ENCODE peak calls at places on chromosomes 2 and 18, in nine cellular contexts. M is GM13977; R is stimulated activated CD4-positive, alpha-beta T cell treated with anti-CD3 and anti-CD28 coated beads, Interleukin-4, amount 100 ng/mL, for 24 hours; D is CD4-positive, alpha-beta T cell; E is occipital lobe; T is activated CD4-positive, alpha-beta T cell treated with anti-CD3 and anti-CD28 coated beads for 24 hours; Z is ascending aorta; N is AG04450; U is effector memory CD4-positive, alpha-beta T cell. G is an unnamed sample.
A peak's percentile ranks its signal among the peaks of the same experiment; 100 is the strongest.

GRCh38 chr2:10434885-10435419 is 13.2 kb downstream of the ODC1 start:
- DNase-seq in R (peak; percentile 74), M (peak; percentile 92), N (peak; percentile 34), T (peak; percentile 59), E (peak; percentile 28), U (peak; percentile 59), Z (no peak), D (peak; percentile 59), G (no peak)

GRCh38 chr18:58195278-58195721 is 151.3 kb downstream of the NEDD4L start:
- DNase-seq in M (no peak), Z (no peak), D (peak; percentile 5), T (no peak), E (peak; percentile 61), R (no peak), N (no peak), U (no peak), G (no peak)

GRCh38 chr2:187050409-187050998 is 201.5 kb upstream of the ZSWIM2 start:
- DNase-seq in D (no peak), N (no peak), Z (no peak), M (no peak), E (no peak), T (no peak), U (no peak), R (no peak), G (no peak)

GRCh38 chr18:46555724-46556123 is 101.3 kb downstream of the LOXHD1 start:
- DNase-seq in D (no peak), Z (no peak), M (peak; percentile 64), U (no peak), T (no peak), N (no peak), R (no peak), E (peak; percentile 11), G (no peak)

GRCh38 chr18:50805732-50806131 is 14.1 kb downstream of the MRO start:
- DNase-seq in D (no peak), Z (no peak), E (no peak), R (peak; percentile 7), N (no peak), U (no peak), M (no peak), T (no peak), G (no peak)

GRCh38 chr2:121803503-121803902 is 48.1 kb downstream of the TSN start:
- DNase-seq in R (no peak), M (no peak), N (no peak), D (no peak), T (no peak), U (no peak), Z (no peak), E (no peak), G (no peak)

GRCh38 chr2:55232863-55233657 is 572 bp downstream of the RPS27A start:
- DNase-seq in R (peak; percentile 54), N (no peak), M (peak; percentile 23), D (peak; percentile 36), Z (no peak), T (peak; percentile 22), U (peak; percentile 53), E (no peak), G (no peak)

GRCh38 chr2:133167990-133168389 is 400.3 kb downstream of the NCKAP5 start:
- DNase-seq in E (no peak), M (no peak), R (no peak), U (no peak), T (no peak), Z (no peak), N (no peak), D (no peak), G (no peak)

GRCh38 chr18:49754866-49755265 is 58.5 kb downstream of the ACAA2 start:
- DNase-seq in E (no peak), D (no peak), Z (no peak), U (no peak), M (no peak), N (no peak), T (no peak), R (no peak), G (no peak)

GRCh38 chr18:79460445-79461300 is 64.9 kb downstream of the NFATC1 start:
- DNase-seq in N (no peak), U (no peak), D (no peak), R (no peak), Z (no peak), E (no peak), M (peak; percentile 90), T (no peak), G (no peak)

GRCh38 chr18:12839526-12840196 is 44.4 kb downstream of the PTPN2 start:
- DNase-seq in R (peak; percentile 66), M (peak; percentile 70), U (no peak), E (no peak), N (no peak), T (peak; percentile 31), D (no peak), Z (no peak), G (no peak)

GRCh38 chr2:232315049-232315922 is 63.3 kb upstream of the ALPP start:
- DNase-seq in N (peak; percentile 2), E (peak; percentile 47), Z (peak; percentile 43), M (peak; percentile 70), D (peak; percentile 70), T (peak; percentile 35), U (peak; percentile 53), R (peak; percentile 68), G (peak; percentile 17)

GRCh38 chr2:239203443-239204142 is 197.2 kb downstream of the HDAC4 start:
- DNase-seq in R (no peak), U (no peak), N (no peak), M (no peak), T (no peak), E (no peak), Z (no peak), D (no peak), G (no peak)

GRCh38 chr2:160751021-160751420 is 257.4 kb upstream of the RBMS1 start:
- DNase-seq in N (no peak), R (no peak), E (no peak), D (no peak), U (no peak), T (no peak), M (no peak), Z (no peak), G (no peak)

GRCh38 chr18:37408676-37409305 is 156.8 kb downstream of the CELF4 start:
- DNase-seq in R (no peak), T (no peak), E (no peak), Z (no peak), N (no peak), U (no peak), D (no peak), M (no peak), G (no peak)

GRCh38 chr18:10477121-10477862 is 22.9 kb downstream of the APCDD1 start:
- DNase-seq in U (no peak), T (no peak), Z (no peak), M (peak; percentile 20), E (no peak), N (no peak), D (no peak), R (no peak), G (no peak)

GRCh38 chr2:121263996-121264715 is 20.8 kb downstream of the TFCP2L1 start:
- DNase-seq in T (no peak), D (no peak), Z (no peak), E (no peak), N (no peak), R (no peak), M (no peak), U (no peak), G (no peak)

GRCh38 chr18:29378739-29379138 is 1201.8 kb upstream of the CDH2 start:
- DNase-seq in M (no peak), D (no peak), E (no peak), T (no peak), R (no peak), Z (no peak), U (no peak), N (no peak), G (no peak)

GRCh38 chr2:58131191-58132011 is 84.8 kb downstream of the VRK2 start:
- DNase-seq in Z (no peak), N (no peak), R (no peak), M (no peak), D (no peak), T (no peak), E (no peak), U (no peak), G (no peak)

GRCh38 chr2:55779459-55780421 is 86.1 kb upstream of the PNPT1 start:
- DNase-seq in E (no peak), N (peak; percentile 55), R (no peak), Z (no peak), T (no peak), M (no peak), D (no peak), U (no peak), G (no peak)

GRCh38 chr2:178072000-178072382 is 586 bp downstream of the PDE11A start:
- DNase-seq in T (no peak), M (no peak), U (no peak), R (no peak), N (no peak), E (no peak), D (no peak), Z (no peak), G (no peak)

GRCh38 chr2:46643493-46643892 is 164.1 kb downstream of the TMEM247 start:
- DNase-seq in D (no peak), E (no peak), U (no peak), R (no peak), Z (no peak), M (no peak), N (no peak), T (no peak), G (no peak)

GRCh38 chr2:61770746-61771145 is 83.1 kb downstream of the FAM161A start:
- DNase-seq in D (no peak), M (no peak), U (no peak), R (no peak), T (no peak), N (no peak), Z (no peak), E (no peak), G (no peak)

GRCh38 chr2:152594792-152595191 is 122.5 kb downstream of the PRPF40A start:
- DNase-seq in U (no peak), T (no peak), E (no peak), M (no peak), R (no peak), Z (no peak), N (no peak), D (no peak), G (peak; percentile 62)

GRCh38 chr2:19991895-19992294 is 2.0 kb upstream of the WDR35 start:
- DNase-seq in Z (no peak), M (no peak), N (no peak), U (no peak), R (no peak), D (no peak), E (no peak), T (no peak), G (no peak)

GRCh38 chr2:130728007-130728454 is 839 bp upstream of the GPR148 start:
- DNase-seq in Z (no peak), N (no peak), M (no peak), U (peak; percentile 58), E (no peak), T (no peak), D (peak; percentile 13), R (peak; percentile 33), G (no peak)

GRCh38 chr18:79546781-79547272 is 132.8 kb upstream of the CTDP1 start:
- DNase-seq in N (no peak), U (no peak), E (no peak), D (no peak), R (no peak), M (no peak), T (no peak), Z (no peak), G (no peak)

GRCh38 chr2:20333738-20334137 is 16.9 kb downstream of the PUM2 start:
- DNase-seq in T (no peak), U (no peak), E (no peak), Z (no peak), R (no peak), M (no peak), D (no peak), N (no peak), G (no peak)

GRCh38 chr2:210309546-210310233 is 5.3 kb downstream of the MYL1 start:
- DNase-seq in U (no peak), M (no peak), T (no peak), E (no peak), D (no peak), N (no peak), R (no peak), Z (no peak), G (no peak)

GRCh38 chr2:204452464-204453023 is 92.7 kb upstream of the PARD3B start:
- DNase-seq in U (no peak), M (no peak), Z (no peak), R (no peak), E (no peak), D (no peak), N (peak; percentile 87), T (no peak), G (peak; percentile 43)

GRCh38 chr2:104574367-104574766 is 279.5 kb upstream of the POU3F3 start:
- DNase-seq in R (no peak), Z (no peak), T (no peak), E (no peak), M (no peak), U (no peak), D (no peak), N (no peak), G (no peak)

G was measured in thoracic aorta.